ENCODE peak calls at places on chromosomes 6 and 20, in four cellular contexts. Z, B, N and K are unnamed samples.

GRCh38 chr6:151240861-151241642 is 1.3 kb downstream of the AKAP12 start:
- DNase-seq in N (peak), Z (no peak), B (no peak), K (no peak)

GRCh38 chr6:44035621-44036020 is 91.6 kb downstream of the MRPL14 start:
- DNase-seq in B (no peak), N (peak), Z (no peak), K (no peak)

GRCh38 chr6:318265-318890 is 26.1 kb downstream of the DUSP22 start:
- DNase-seq in Z (no peak), N (no peak), B (no peak), K (no peak)

GRCh38 chr6:139648430-139649000 is 274.1 kb upstream of the CITED2 start:
- DNase-seq in B (no peak), N (no peak), Z (no peak), K (no peak)

GRCh38 chr6:45949256-45949655 is 66.4 kb downstream of the CLIC5 start:
- DNase-seq in Z (no peak), N (no peak), B (no peak), K (no peak)

GRCh38 chr6:107114213-107114871 is 973 bp downstream of the BEND3 start:
- DNase-seq in N (peak), B (peak), Z (peak), K (peak)

GRCh38 chr20:15658295-15658694 is 915.0 kb downstream of the KIF16B start:
- DNase-seq in N (no peak), Z (no peak), B (no peak), K (no peak)

GRCh38 chr6:95142661-95143060 is 434.7 kb upstream of the MANEA start:
- DNase-seq in N (no peak), Z (no peak), B (no peak), K (no peak)

GRCh38 chr6:99349620-99350141 is at the start of gene FAXC:
- DNase-seq in B (no peak), N (peak), Z (no peak), K (no peak)

GRCh38 chr6:33812669-33813068 is 8.9 kb upstream of the MLN start:
- DNase-seq in B (no peak), Z (peak), N (peak), K (peak)

GRCh38 chr6:169296170-169296569 is 42.5 kb upstream of the THBS2 start:
- DNase-seq in Z (no peak), N (no peak), B (no peak), K (no peak)

GRCh38 chr6:41966961-41967311 is 25.3 kb upstream of the CCND3 start:
- DNase-seq in Z (peak), B (no peak), N (peak), K (no peak)

GRCh38 chr6:158402184-158402583 is 89.9 kb downstream of the TULP4 start:
- DNase-seq in Z (no peak), N (no peak), B (no peak), K (no peak)

GRCh38 chr6:131636880-131637792 is at the start of gene ENPP3:
- DNase-seq in N (no peak), B (no peak), Z (no peak), K (no peak)

GRCh38 chr20:45970646-45971424 is 1.2 kb downstream of the ZNF335 start:
- DNase-seq in B (peak), Z (peak), N (peak), K (peak)

GRCh38 chr20:63850689-63851547 is 10.4 kb upstream of the ABHD16B start:
- DNase-seq in N (no peak), Z (peak), B (no peak), K (no peak)

GRCh38 chr20:44395183-44395962 is 39.9 kb downstream of the HNF4A start:
- DNase-seq in N (no peak), B (no peak), Z (no peak), K (no peak)

GRCh38 chr20:13525225-13525940 is 113.3 kb downstream of the TASP1 start:
- DNase-seq in Z (no peak), B (no peak), N (peak), K (no peak)

GRCh38 chr20:23049201-23049932 is at the start of gene THBD:
- DNase-seq in B (no peak), N (peak), Z (no peak), K (no peak)

GRCh38 chr6:99308788-99309187 is 40.7 kb downstream of the FAXC start:
- DNase-seq in B (no peak), N (no peak), Z (no peak), K (no peak)

GRCh38 chr6:5203571-5203970 is 57.2 kb downstream of the LYRM4 start:
- DNase-seq in N (no peak), Z (no peak), B (no peak), K (no peak)

GRCh38 chr20:17661121-17661744 is 20.8 kb downstream of the RRBP1 start:
- DNase-seq in B (no peak), Z (peak), N (no peak), K (no peak)

GRCh38 chr6:51098801-51099200 is 280.1 kb downstream of the TFAP2B start:
- DNase-seq in Z (no peak), B (no peak), N (no peak), K (no peak)

GRCh38 chr20:62361799-62362589 is 5.1 kb downstream of the LAMA5 start:
- DNase-seq in Z (no peak), N (no peak), B (no peak), K (no peak)

GRCh38 chr6:7893342-7893741 is 17.2 kb downstream of the TXNDC5 start:
- DNase-seq in N (no peak), B (no peak), Z (no peak), K (no peak)

GRCh38 chr20:13953227-13953626 is 37.2 kb downstream of the SEL1L2 start:
- DNase-seq in Z (no peak), N (no peak), B (no peak), K (no peak)

GRCh38 chr6:100346828-100347227 is 117.9 kb downstream of the SIM1 start:
- DNase-seq in Z (no peak), N (peak), B (no peak), K (no peak)

GRCh38 chr20:35320396-35321126 is 28.3 kb upstream of the FAM83C start:
- DNase-seq in N (peak), Z (no peak), B (no peak), K (no peak)

GRCh38 chr20:3218307-3218988 is 9.2 kb downstream of the ITPA start:
- DNase-seq in N (peak), B (peak), Z (peak), K (peak)

GRCh38 chr6:37535701-37536461 is 36.2 kb upstream of the CCDC167 start:
- DNase-seq in N (no peak), B (no peak), Z (no peak), K (no peak)

GRCh38 chr6:89281779-89282246 is 33.3 kb downstream of the GABRR2 start:
- DNase-seq in Z (peak), N (peak), B (peak), K (peak)

GRCh38 chr6:45741437-45742166 is 274.1 kb downstream of the CLIC5 start:
- DNase-seq in N (no peak), B (no peak), Z (no peak), K (no peak)

GRCh38 chr6:79526897-79527296 is 10.3 kb downstream of the LCA5 start:
- DNase-seq in N (no peak), B (no peak), Z (no peak), K (no peak)

GRCh38 chr20:4509825-4510522 is 211.7 kb upstream of the PRND start:
- DNase-seq in B (no peak), N (peak), Z (no peak), K (no peak)